ENCODE peak calls at places on chromosomes 13 and 19, in four cellular contexts. One of them, this sample, is unnamed.
A peak's percentile ranks its signal among the peaks of the same experiment; 100 is the strongest.

GRCh38 chr19:54189668-54190502 is 505 bp upstream of the MBOAT7 start:
- DNase-seq in T-helper 2 cell: peak; percentile 98
- DNase-seq in Kasumi-1: peak; percentile 99
- DNase-seq in amniotic stem cell: peak; percentile 100
- DNase-seq in this sample: peak; percentile 100

GRCh38 chr19:35055715-35056179 is 14.2 kb downstream of the HPN start:
- DNase-seq in T-helper 2 cell: no peak
- DNase-seq in Kasumi-1: no peak
- DNase-seq in amniotic stem cell: no peak
- DNase-seq in this sample: no peak

GRCh38 chr19:46529622-46530451 is 34.2 kb upstream of the PNMA8B start:
- DNase-seq in T-helper 2 cell: peak; percentile 59
- DNase-seq in Kasumi-1: peak; percentile 62
- DNase-seq in amniotic stem cell: peak; percentile 30
- DNase-seq in this sample: no peak

GRCh38 chr19:11457115-11457514 is 21.7 kb downstream of the PRKCSH start:
- DNase-seq in T-helper 2 cell: no peak
- DNase-seq in Kasumi-1: no peak
- DNase-seq in amniotic stem cell: no peak
- DNase-seq in this sample: no peak

GRCh38 chr19:2227415-2228156 is 8.5 kb downstream of the PLEKHJ1 start:
- DNase-seq in T-helper 2 cell: no peak
- DNase-seq in Kasumi-1: no peak
- DNase-seq in amniotic stem cell: no peak
- DNase-seq in this sample: no peak

GRCh38 chr13:98453254-98453843 is 123.6 kb downstream of the STK24 start:
- DNase-seq in T-helper 2 cell: no peak
- DNase-seq in Kasumi-1: no peak
- DNase-seq in amniotic stem cell: no peak
- DNase-seq in this sample: no peak

GRCh38 chr19:54523403-54523802 is 20.8 kb downstream of the LAIR2 start:
- DNase-seq in T-helper 2 cell: no peak
- DNase-seq in Kasumi-1: peak; percentile 67
- DNase-seq in amniotic stem cell: no peak
- DNase-seq in this sample: no peak

GRCh38 chr19:43781630-43782310 is 997 bp upstream of the KCNN4 start:
- DNase-seq in T-helper 2 cell: no peak
- DNase-seq in Kasumi-1: no peak
- DNase-seq in amniotic stem cell: no peak
- DNase-seq in this sample: no peak

GRCh38 chr19:21133633-21134032 is 8.2 kb upstream of the ZNF431 start:
- DNase-seq in T-helper 2 cell: no peak
- DNase-seq in Kasumi-1: no peak
- DNase-seq in amniotic stem cell: no peak
- DNase-seq in this sample: no peak

GRCh38 chr13:112481458-112481857 is 105.3 kb downstream of the SPACA7 start:
- DNase-seq in T-helper 2 cell: no peak
- DNase-seq in Kasumi-1: no peak
- DNase-seq in amniotic stem cell: no peak
- DNase-seq in this sample: no peak